ENCODE peak calls at places on chromosomes 11 and 22, in eight cellular contexts. G, S, Z, Q, N, B, D and H are unnamed samples.

GRCh38 chr22:25666308-25666707 is 75.7 kb upstream of the MYO18B start:
- DNase-seq in Q (peak; percentile 54), N (no peak), B (no peak), Z (peak; percentile 75), G (no peak), S (no peak), D (no peak), H (no peak)

GRCh38 chr22:37184380-37184755 is 3.7 kb downstream of the C1QTNF6 start:
- DNase-seq in G (peak; percentile 56), B (no peak), D (no peak), Z (no peak), N (no peak), Q (no peak), S (no peak), H (no peak)

GRCh38 chr11:32213223-32213622 is 122.3 kb downstream of the RCN1 start:
- DNase-seq in Q (no peak), G (no peak), D (no peak), B (no peak), S (peak; percentile 59), Z (no peak), N (peak; percentile 74), H (peak; percentile 71)

GRCh38 chr11:66491315-66491935 is 11.2 kb downstream of the DPP3 start:
- DNase-seq in D (no peak), N (no peak), Q (no peak), G (no peak), S (no peak), B (no peak), Z (no peak), H (no peak)

GRCh38 chr11:45538363-45538762 is 127.1 kb downstream of the CHST1 start:
- DNase-seq in D (no peak), N (no peak), B (no peak), Z (peak; percentile 63), S (no peak), Q (no peak), G (no peak), H (no peak)

GRCh38 chr11:19525714-19526113 is 186.9 kb upstream of the NAV2 start:
- DNase-seq in S (no peak), N (no peak), Q (no peak), B (no peak), G (no peak), Z (no peak), D (no peak), H (no peak)

GRCh38 chr22:37218771-37219411 is 6.6 kb upstream of the SSTR3 start:
- DNase-seq in G (no peak), S (no peak), Z (no peak), B (no peak), Q (no peak), D (peak; percentile 93), N (no peak), H (no peak)

GRCh38 chr11:112485280-112485679 is 224.6 kb upstream of the PLET1 start:
- DNase-seq in Z (no peak), B (no peak), N (no peak), S (no peak), G (no peak), D (no peak), Q (no peak), H (no peak)

GRCh38 chr11:111981270-111981669 is 43.9 kb upstream of the DLAT start:
- DNase-seq in Q (no peak), N (no peak), S (no peak), Z (no peak), B (no peak), D (no peak), G (no peak), H (no peak)

GRCh38 chr11:95596011-95596489 is 193.5 kb downstream of the FAM76B start:
- DNase-seq in D (no peak), G (no peak), S (peak; percentile 69), N (peak; percentile 39), Q (no peak), B (no peak), Z (no peak), H (peak; percentile 78)

GRCh38 chr11:113435190-113435968 is 39.8 kb downstream of the DRD2 start:
- DNase-seq in G (no peak), S (no peak), N (no peak), D (no peak), Q (no peak), Z (no peak), B (no peak), H (no peak)

GRCh38 chr11:110415081-110415480 is 14.7 kb upstream of the FDX1 start:
- DNase-seq in Q (no peak), B (no peak), N (peak; percentile 36), S (no peak), Z (no peak), D (no peak), G (no peak), H (peak; percentile 12)

GRCh38 chr22:43440556-43440955 is 28.7 kb downstream of the MPPED1 start:
- DNase-seq in D (no peak), B (no peak), G (no peak), S (no peak), N (no peak), Z (no peak), Q (no peak), H (no peak)

GRCh38 chr11:12088047-12088481 is 22.3 kb upstream of the MICAL2 start:
- DNase-seq in Q (no peak), D (no peak), N (peak; percentile 77), Z (peak; percentile 68), B (peak; percentile 69), G (no peak), S (peak; percentile 84), H (peak; percentile 82)

GRCh38 chr11:1304376-1304775 is 5.1 kb downstream of the TOLLIP start:
- DNase-seq in D (no peak), Q (peak; percentile 87), S (no peak), Z (no peak), N (no peak), B (no peak), G (peak; percentile 83), H (peak; percentile 8)

GRCh38 chr11:128720522-128720985 is 26.7 kb downstream of the FLI1 start:
- DNase-seq in D (peak; percentile 85), G (no peak), Q (no peak), N (no peak), Z (no peak), B (no peak), S (peak; percentile 58), H (no peak)

GRCh38 chr11:115222218-115222862 is 281.9 kb downstream of the CADM1 start:
- DNase-seq in Z (no peak), B (no peak), D (peak; percentile 95), S (peak; percentile 87), G (no peak), N (peak; percentile 98), Q (no peak), H (peak; percentile 99)

GRCh38 chr11:36292311-36292722 is 3.1 kb upstream of the COMMD9 start:
- DNase-seq in D (peak; percentile 61), G (no peak), B (no peak), Q (no peak), N (peak; percentile 47), Z (no peak), S (no peak), H (peak; percentile 43)

GRCh38 chr22:30802202-30803166 is 107.8 kb downstream of the OSBP2 start:
- DNase-seq in D (peak; percentile 93), Z (peak; percentile 90), Q (peak; percentile 90), S (peak; percentile 77), N (peak; percentile 90), G (peak; percentile 97), B (peak; percentile 77), H (peak; percentile 77)
- H3K4me3 ChIP-seq in D (no peak overlapping the region), Z (peak overlapping the region; percentile 47), Q (no peak overlapping the region), S (peak overlapping the region; percentile 26), N (peak overlapping the region; percentile 19), G (peak overlapping the region; percentile 41), B (peak overlapping the region; percentile 32), H (peak overlapping the region; percentile 32)

DNA sequence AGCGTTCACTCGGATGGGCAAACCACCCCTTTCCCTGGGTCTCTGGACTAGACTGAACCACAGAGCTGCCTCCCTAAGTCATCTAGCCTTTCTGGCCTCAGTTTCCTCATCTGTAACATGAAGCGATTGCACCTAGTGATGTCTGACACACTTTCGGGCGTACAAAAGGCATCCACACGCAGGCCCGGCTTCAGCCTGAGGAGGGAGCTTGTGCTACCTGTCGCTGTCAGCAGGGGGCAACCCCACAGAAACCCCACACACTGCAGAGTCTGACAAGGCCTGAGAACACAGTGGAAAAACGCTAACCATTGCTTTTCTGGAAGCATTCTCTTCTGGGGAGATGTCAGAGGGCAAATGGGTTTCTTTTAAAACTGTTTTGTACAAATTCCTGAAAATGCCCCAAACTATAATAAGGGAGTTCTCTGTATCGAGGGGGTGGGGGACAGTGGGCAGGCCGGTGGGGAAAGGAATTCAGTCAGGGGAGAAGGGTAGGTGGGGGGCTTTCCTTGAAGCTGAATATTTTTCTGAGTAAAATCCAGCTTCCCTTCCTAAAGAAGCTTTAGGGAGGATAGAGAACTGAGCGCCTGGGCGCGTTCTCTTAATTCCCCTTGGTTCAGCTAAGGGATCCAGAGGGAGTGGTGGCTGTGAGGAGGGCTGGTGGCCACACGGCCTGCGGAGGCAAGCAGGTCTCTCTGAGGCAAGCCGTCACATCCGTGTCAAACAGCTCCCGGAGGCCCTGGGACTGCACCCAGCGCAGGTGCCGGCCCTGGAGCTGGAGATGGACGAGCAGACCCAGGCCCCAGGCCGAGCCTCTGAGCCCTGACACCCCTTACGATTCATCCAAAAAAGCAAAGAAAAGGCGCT is 552 bp downstream of the ELF5 start:
- DNase-seq in Q (peak; percentile 65), B (peak; percentile 41), S (peak; percentile 58), Z (no peak), G (peak; percentile 75), D (peak; percentile 68), N (peak; percentile 54), H (peak; percentile 58)
- TF ChIP-seq CTCF in Q (peak; percentile 83), B (peak; percentile 28), S (peak; percentile 98), Z (peak; percentile 49), G (peak; percentile 60), D (peak; percentile 93), N (peak; percentile 70), H (peak; percentile 93)

GRCh38 chr11:124012697-124013096 is at the start of gene OR10G4:
- DNase-seq in Q (no peak), D (no peak), N (no peak), Z (no peak), G (no peak), B (no peak), S (no peak), H (no peak)
- H3K36me3 ChIP-seq in Q (no peaks in the 10 kb centered on the region), D (no peaks in the 10 kb centered on the region), N (no peaks in the 10 kb centered on the region), Z (no peaks in the 10 kb centered on the region), G (no peaks in the 10 kb centered on the region), B (no peaks in the 10 kb centered on the region), S (no peaks in the 10 kb centered on the region), H (no peaks in the 10 kb centered on the region)

DNA sequence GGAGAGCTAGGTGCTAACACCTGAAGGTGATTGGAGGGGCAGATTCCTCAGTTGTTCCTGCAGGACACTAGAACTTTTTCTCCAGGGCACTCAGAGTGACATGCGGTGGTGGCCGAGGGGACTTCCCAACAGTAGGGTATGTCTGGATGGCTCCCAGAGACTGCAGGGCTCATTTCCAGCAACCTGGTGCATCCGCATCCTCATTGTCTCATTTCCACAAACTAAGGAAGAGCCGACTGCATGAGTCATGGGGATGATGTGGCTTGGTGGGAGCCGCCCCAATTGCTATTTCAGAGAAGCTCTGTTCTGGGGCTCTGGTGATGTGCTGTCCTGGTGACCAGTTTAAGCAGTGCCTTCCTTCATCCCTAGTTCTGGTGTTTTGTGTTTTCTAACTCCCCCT is 2.8 kb upstream of the ROBO4 start:
- DNase-seq in G (no peak), B (no peak), Q (no peak), D (no peak), Z (no peak), N (peak; percentile 93), S (peak; percentile 89), H (peak; percentile 85)
- H3K4me3 ChIP-seq in G (no peak overlapping the region), B (no peak overlapping the region), Q (no peak overlapping the region), D (no peak overlapping the region), Z (peak overlapping the region; percentile 15), N (no peak overlapping the region), S (no peak overlapping the region), H (no peak overlapping the region)

GRCh38 chr22:50717709-50718351 is 20.2 kb upstream of the ACR start:
- DNase-seq in Q (no peak), S (no peak), G (peak; percentile 21), D (no peak), B (no peak), Z (no peak), N (no peak), H (no peak)
- TF ChIP-seq CTCF in Q (no peak), S (peak; percentile 9), G (no peak), D (no peak), B (no peak), Z (peak; percentile 9), N (no peak), H (no peak)